ENCODE peak calls at places on chromosomes 1 and 21, in nine cellular contexts. Y is GM23338, V is fibroblast of lung, B is ascending aorta, W is WERI-Rb-1, Q is suprapubic skin, H is uterus, X is lung, A is neural progenitor cell. Z is an unnamed sample.
A peak's percentile ranks its signal among the peaks of the same experiment; 100 is the strongest.

GRCh38 chr1:66266350-66266749 is 267.6 kb upstream of the SGIP1 start:
- DNase-seq in V (no peak), H (no peak), Y (no peak), X (no peak), W (no peak), Q (no peak), B (no peak), A (no peak), Z (no peak)

GRCh38 chr1:52179073-52179472 is 37.2 kb downstream of the ZFYVE9 start:
- DNase-seq in X (no peak), B (no peak), Y (no peak), Q (no peak), V (no peak), A (no peak), H (no peak), W (no peak), Z (no peak)

GRCh38 chr1:94322696-94323095 is 85.3 kb upstream of the ARHGAP29 start:
- DNase-seq in H (no peak), V (peak; percentile 22), B (no peak), A (no peak), W (no peak), X (no peak), Y (peak; percentile 24), Q (no peak), Z (no peak)

GRCh38 chr1:35883681-35884155 is 709 bp downstream of the AGO1 start:
- DNase-seq in H (peak; percentile 41), Y (peak; percentile 83), A (peak; percentile 86), Q (peak; percentile 71), V (peak; percentile 34), X (peak; percentile 29), B (no peak), W (peak; percentile 91), Z (no peak)

GRCh38 chr1:32447469-32448185 is 17.2 kb upstream of the ZBTB8B start:
- DNase-seq in V (peak; percentile 96), Y (peak; percentile 99), X (no peak), A (peak; percentile 94), B (no peak), W (no peak), Q (no peak), H (peak; percentile 26), Z (peak; percentile 27)

GRCh38 chr1:153352523-153352922 is 3.9 kb upstream of the PGLYRP4 start:
- DNase-seq in B (no peak), X (no peak), A (peak; percentile 77), H (peak; percentile 68), Y (peak; percentile 84), W (peak; percentile 87), V (peak; percentile 47), Q (peak; percentile 74), Z (peak; percentile 30)

GRCh38 chr1:3504151-3504822 is 49.8 kb downstream of the ARHGEF16 start:
- DNase-seq in X (peak; percentile 55), B (peak; percentile 55), A (no peak), H (peak; percentile 76), W (no peak), Q (peak; percentile 92), V (peak; percentile 93), Y (no peak), Z (no peak)

GRCh38 chr1:234713859-234714258 is 103.9 kb upstream of the IRF2BP2 start:
- DNase-seq in Q (no peak), V (no peak), W (no peak), Y (no peak), X (no peak), B (no peak), H (no peak), A (no peak), Z (no peak)

GRCh38 chr1:187877220-187877619 is 1048.5 kb downstream of the PLA2G4A start:
- DNase-seq in A (peak; percentile 3), X (no peak), V (no peak), H (no peak), B (no peak), Q (no peak), Y (no peak), W (no peak), Z (no peak)

GRCh38 chr1:8120693-8121260 is 94.7 kb upstream of the ERRFI1 start:
- DNase-seq in Q (no peak), Y (no peak), V (peak; percentile 74), W (no peak), B (no peak), H (no peak), X (no peak), A (no peak), Z (no peak)

GRCh38 chr1:235511470-235512240 is 7.4 kb upstream of the B3GALNT2 start:
- DNase-seq in B (no peak), W (peak; percentile 65), X (no peak), H (no peak), Y (peak; percentile 56), V (peak; percentile 67), Q (no peak), A (peak; percentile 16), Z (no peak)

GRCh38 chr1:180421614-180422013 is 80.8 kb downstream of the ACBD6 start:
- DNase-seq in B (no peak), W (no peak), Q (no peak), V (no peak), A (no peak), H (no peak), X (no peak), Y (no peak), Z (no peak)

GRCh38 chr1:180412583-180412982 is 89.8 kb downstream of the ACBD6 start:
- DNase-seq in Y (no peak), V (no peak), Q (no peak), W (no peak), B (no peak), H (no peak), A (no peak), X (no peak), Z (no peak)

GRCh38 chr1:180415985-180416633 is 86.3 kb downstream of the ACBD6 start:
- DNase-seq in B (no peak), H (no peak), Y (peak; percentile 66), V (peak; percentile 37), Q (no peak), A (peak; percentile 60), X (no peak), W (no peak), Z (no peak)
- TF ChIP-seq CTCF in B (no peak), H (peak; percentile 26), Y (peak; percentile 85), V (peak; percentile 25), Q (no peak), A (peak; percentile 93), X (peak; percentile 48), W (peak; percentile 31), Z (peak; percentile 64)

GRCh38 chr21:36297938-36298572 is 21.9 kb upstream of the MORC3 start:
- DNase-seq in V (no peak), H (peak; percentile 23), Q (peak; percentile 71), B (no peak), W (no peak), A (no peak), X (peak; percentile 47), Y (no peak), Z (no peak)
- H3K27ac ChIP-seq in V (no peak overlapping the region), H (no peak overlapping the region), Q (peak overlapping the region; percentile 93), B (no peak overlapping the region), W (no peak overlapping the region), A (no peak overlapping the region), X (peak overlapping the region; percentile 82), Y (no peak overlapping the region), Z (no peak overlapping the region)

GRCh38 chr1:16986596-16987361 is 6.4 kb upstream of the MFAP2 start:
- DNase-seq in A (peak; percentile 79), H (no peak), Y (peak; percentile 80), W (peak; percentile 44), V (no peak), B (no peak), X (no peak), Q (no peak), Z (no peak)
- TF ChIP-seq CTCF in A (peak; percentile 82), H (no peak), Y (peak; percentile 64), W (peak; percentile 95), V (peak; percentile 24), B (no peak), X (no peak), Q (no peak), Z (peak; percentile 29)

GRCh38 chr21:46366561-46366960 is 42.6 kb downstream of the PCNT start:
- DNase-seq in X (no peak), Y (no peak), Q (no peak), A (no peak), B (no peak), W (no peak), H (no peak), V (no peak), Z (no peak)

GRCh38 chr21:46366091-46366490 is 42.1 kb downstream of the PCNT start:
- DNase-seq in V (no peak), Y (no peak), A (no peak), X (no peak), H (no peak), W (no peak), Q (no peak), B (no peak), Z (no peak)

GRCh38 chr21:46366966-46367365 is 43.0 kb downstream of the PCNT start:
- DNase-seq in X (no peak), H (no peak), V (no peak), B (no peak), Q (no peak), A (no peak), W (no peak), Y (no peak), Z (no peak)

GRCh38 chr21:46369520-46370235 is 45.7 kb downstream of the PCNT start:
- DNase-seq in Y (no peak), B (no peak), X (no peak), H (no peak), A (no peak), Q (no peak), V (no peak), W (no peak), Z (no peak)

GRCh38 chr21:46368533-46369285 is 44.8 kb downstream of the PCNT start:
- DNase-seq in H (no peak), B (no peak), Y (no peak), V (no peak), X (no peak), Q (no peak), A (no peak), W (no peak), Z (no peak)
- H3K27ac ChIP-seq in H (no peak overlapping the region), B (no peak overlapping the region), Y (peak overlapping the region; percentile 72), V (no peak overlapping the region), X (no peak overlapping the region), Q (no peak overlapping the region), A (no peak overlapping the region), W (no peak overlapping the region), Z (no peak overlapping the region)

GRCh38 chr1:30804381-30804780 is 46.8 kb upstream of the LAPTM5 start:
- DNase-seq in B (no peak), Q (no peak), Y (no peak), A (peak; percentile 68), H (no peak), V (no peak), W (no peak), X (no peak), Z (no peak)

GRCh38 chr1:30798954-30799491 is 41.4 kb upstream of the LAPTM5 start:
- DNase-seq in A (no peak), W (no peak), V (no peak), Q (no peak), X (no peak), H (no peak), B (no peak), Y (no peak), Z (no peak)

GRCh38 chr1:30803562-30803961 is 46.0 kb upstream of the LAPTM5 start:
- DNase-seq in X (no peak), V (no peak), H (no peak), A (no peak), W (no peak), Q (no peak), B (no peak), Y (no peak), Z (no peak)

GRCh38 chr1:30804822-30805221 is 47.2 kb upstream of the LAPTM5 start:
- DNase-seq in X (no peak), Y (no peak), Q (no peak), A (no peak), B (no peak), V (no peak), H (no peak), W (no peak), Z (no peak)

GRCh38 chr1:30801826-30802198 is 44.2 kb upstream of the LAPTM5 start:
- DNase-seq in Q (peak; percentile 88), H (peak; percentile 82), B (no peak), X (peak; percentile 81), W (peak; percentile 81), Y (peak; percentile 92), V (peak; percentile 28), A (peak; percentile 89), Z (no peak)
- TF ChIP-seq CTCF in Q (peak; percentile 91), H (peak; percentile 95), B (peak; percentile 95), X (peak; percentile 90), W (peak; percentile 94), Y (peak; percentile 97), V (peak; percentile 92), A (peak; percentile 98), Z (peak; percentile 97)

Z was measured in AG04450.